ENCODE peak calls at places on chromosomes 1 and 21, in seven cellular contexts. O is endothelial cell of umbilical vein; E is H9; H is Karpas-422; Z is hepatocyte; C is CD8-positive, alpha-beta T cell; W is mesenchymal stem cell. I is an unnamed sample.

GRCh38 chr1:159938221-159938852 is 7.1 kb downstream of the IGSF9 start:
- DNase-seq in O (no peak), E (no peak), H (no peak), Z (peak; percentile 67), C (no peak), W (no peak), I (no peak)

GRCh38 chr1:174976436-174977107 is 23.2 kb upstream of the CACYBP start:
- DNase-seq in O (no peak), E (no peak), H (no peak), Z (no peak), C (no peak), W (peak; percentile 53), I (no peak)

GRCh38 chr1:41790351-41790750 is 128.4 kb downstream of the HIVEP3 start:
- DNase-seq in O (no peak), E (no peak), H (no peak), Z (no peak), C (no peak), W (no peak), I (no peak)

GRCh38 chr1:27568247-27569087 is 35.5 kb downstream of the AHDC1 start:
- DNase-seq in O (peak; percentile 91), E (peak; percentile 97), H (peak; percentile 98), Z (peak; percentile 99), C (peak; percentile 90), W (peak; percentile 91), I (peak; percentile 93)

GRCh38 chr1:208990456-208990855 is 593.1 kb upstream of the CAMK1G start:
- DNase-seq in O (no peak), E (no peak), H (no peak), Z (no peak), C (no peak), W (no peak), I (no peak)

GRCh38 chr21:25635310-25635709 is 3.7 kb upstream of the JAM2 start:
- DNase-seq in O (no peak), E (no peak), H (no peak), Z (no peak), C (no peak), W (no peak), I (no peak)

GRCh38 chr1:89499320-89499719 is 25.3 kb upstream of the LRRC8B start:
- DNase-seq in O (no peak), E (no peak), H (no peak), Z (no peak), C (no peak), W (no peak), I (no peak)

GRCh38 chr1:231485029-231485784 is 43.3 kb upstream of the TSNAX start:
- DNase-seq in O (no peak), E (no peak), H (no peak), Z (no peak), C (no peak), W (no peak), I (no peak)

GRCh38 chr1:201459775-201460174 is 9.2 kb downstream of the PHLDA3 start:
- DNase-seq in O (no peak), E (no peak), H (no peak), Z (peak; percentile 3), C (no peak), W (no peak), I (no peak)

GRCh38 chr1:84665703-84666317 is 24.5 kb downstream of the SSX2IP start:
- DNase-seq in O (no peak), E (no peak), H (no peak), Z (no peak), C (no peak), W (no peak), I (no peak)

GRCh38 chr1:28343405-28343804 is 14.6 kb downstream of the MED18 start:
- DNase-seq in O (no peak), E (no peak), H (no peak), Z (no peak), C (no peak), W (peak; percentile 21), I (no peak)

GRCh38 chr1:9376886-9377333 is 84.2 kb downstream of the SPSB1 start:
- DNase-seq in O (peak; percentile 68), E (no peak), H (no peak), Z (no peak), C (no peak), W (peak; percentile 94), I (no peak)

GRCh38 chr1:21305900-21306189 is 15.6 kb upstream of the ECE1 start:
- DNase-seq in O (no peak), E (no peak), H (no peak), Z (no peak), C (no peak), W (no peak), I (no peak)

GRCh38 chr21:37704751-37705150 is 211.5 kb downstream of the KCNJ6 start:
- DNase-seq in O (no peak), E (no peak), H (no peak), Z (no peak), C (no peak), W (no peak), I (no peak)

GRCh38 chr21:46084709-46085108 is 13.2 kb upstream of the COL6A2 start:
- DNase-seq in O (no peak), E (peak; percentile 21), H (no peak), Z (no peak), C (peak; percentile 5), W (no peak), I (no peak)

GRCh38 chr1:206631085-206631509 is 4.2 kb upstream of the DYRK3 start:
- DNase-seq in O (peak; percentile 83), E (peak; percentile 93), H (peak; percentile 93), Z (peak; percentile 74), C (no peak), W (peak; percentile 94), I (peak; percentile 96)

GRCh38 chr1:65762081-65762862 is 30.4 kb upstream of the PDE4B start:
- DNase-seq in O (no peak), E (peak; percentile 39), H (no peak), Z (peak; percentile 4), C (no peak), W (peak; percentile 7), I (peak; percentile 37)

GRCh38 chr1:27406354-27406665 is 13.9 kb downstream of the GPR3 start:
- DNase-seq in O (no peak), E (no peak), H (no peak), Z (no peak), C (no peak), W (no peak), I (no peak)

DNA sequence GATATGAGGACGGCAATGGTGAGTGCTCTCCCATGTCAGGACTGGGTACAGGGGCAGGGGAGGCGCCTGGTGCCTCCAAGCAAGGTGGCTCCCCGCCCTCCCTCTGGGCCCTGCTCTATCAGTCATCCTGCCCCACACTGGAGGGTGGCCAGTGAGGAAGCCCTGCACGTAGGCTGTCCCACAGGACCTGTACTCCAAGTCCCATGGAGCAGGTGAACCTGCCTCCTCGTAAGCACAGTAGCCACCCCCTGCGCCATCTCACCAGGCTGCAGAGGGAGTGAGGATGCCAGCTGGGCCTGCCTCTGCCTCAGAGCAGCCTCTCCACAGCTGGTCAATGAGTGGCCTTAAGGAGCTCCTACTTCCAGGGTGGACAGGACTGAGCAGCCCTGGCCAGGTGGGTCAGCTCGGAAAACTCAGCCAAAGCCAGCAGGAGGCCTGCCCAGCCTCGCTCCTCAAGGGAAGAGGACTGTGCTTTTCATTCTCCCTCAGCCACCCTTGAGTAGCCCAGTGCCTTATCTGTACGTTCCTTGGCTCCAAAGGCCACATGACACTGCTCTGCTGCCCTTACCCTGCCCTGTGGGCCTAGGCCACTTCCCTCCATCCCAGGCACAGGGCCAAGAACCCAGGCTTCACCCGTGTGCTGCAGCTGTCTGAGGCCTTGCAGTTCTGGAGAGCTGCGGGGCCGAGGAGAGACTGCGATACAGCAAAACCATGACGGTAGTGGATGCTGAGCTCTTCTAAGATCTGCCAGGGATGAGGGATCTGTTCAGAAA is 39.6 kb downstream of the SLC45A1 start:
- DNase-seq in O (no peak), E (no peak), H (no peak), Z (no peak), C (no peak), W (no peak), I (no peak)
- H3K27ac ChIP-seq in O (no peak overlapping the region), E (no peak overlapping the region), H (no peak overlapping the region), Z (no peak overlapping the region), C (no peak overlapping the region), W (no peak overlapping the region), I (no peak overlapping the region)

DNA sequence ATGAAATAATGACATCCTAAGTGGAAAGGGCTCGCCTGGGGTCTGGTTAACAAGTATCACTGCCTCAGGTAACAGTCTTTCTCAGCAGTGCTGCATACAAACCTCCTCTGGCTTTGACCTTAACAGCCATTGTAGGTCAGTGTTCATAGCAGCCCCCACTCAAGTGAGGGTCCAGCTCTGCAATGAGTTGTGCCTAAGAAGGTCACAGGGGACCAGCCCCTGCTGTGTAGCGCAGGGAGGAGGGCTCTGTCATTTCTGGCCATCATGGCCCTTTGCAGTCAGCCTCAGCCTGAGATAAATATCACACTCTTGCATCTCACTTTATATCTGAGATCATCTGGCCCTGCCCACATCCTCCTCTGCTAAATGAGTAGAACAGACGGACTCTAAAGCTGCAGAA is 18.1 kb upstream of the MYSM1 start:
- DNase-seq in O (no peak), E (no peak), H (no peak), Z (no peak), C (peak; percentile 35), W (no peak), I (no peak)
- H3K4me1 ChIP-seq in O (peaks cover 31% of the 10 kb centered on the region), E (no peaks in the 10 kb centered on the region), H (no peaks in the 10 kb centered on the region), Z (no peaks in the 10 kb centered on the region), C (peaks cover 15% of the 10 kb centered on the region), W (peaks cover 1% of the 10 kb centered on the region), I (no peaks in the 10 kb centered on the region)

DNA sequence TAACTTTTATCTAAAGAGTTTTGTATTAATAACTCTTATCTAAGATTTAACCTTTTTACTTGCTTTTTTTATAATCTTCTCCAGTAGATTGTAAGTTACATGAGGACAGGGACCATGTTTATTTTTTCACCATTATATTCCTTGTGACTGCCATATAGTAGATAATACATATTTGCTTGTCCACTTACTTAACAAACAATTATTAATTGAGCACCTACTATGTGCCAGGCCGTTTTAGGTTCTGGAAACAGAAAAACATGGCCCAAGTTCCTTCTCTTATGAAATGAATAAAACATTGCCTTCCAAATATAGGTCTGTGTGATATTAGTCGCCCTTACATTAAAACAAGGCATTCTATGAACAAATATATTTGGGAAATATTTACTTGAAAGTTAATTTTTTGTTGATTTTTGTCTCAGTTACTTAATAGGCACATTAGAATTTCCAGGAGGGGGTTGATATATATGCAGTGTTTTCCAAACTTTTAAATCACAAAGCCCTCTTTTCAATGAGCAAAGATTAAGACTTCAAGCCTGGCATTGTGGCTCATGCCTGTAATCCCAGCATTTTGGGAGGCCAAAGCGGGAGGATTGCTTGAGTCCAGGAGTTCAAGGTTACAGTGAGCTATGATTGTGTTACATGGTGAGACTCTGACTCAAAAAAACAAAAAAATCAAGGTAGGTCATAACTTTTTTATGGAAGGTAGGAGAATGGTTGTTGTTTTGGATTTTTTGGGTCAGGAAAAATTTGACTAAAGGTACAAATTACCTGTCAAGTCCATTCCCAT is 22.7 kb downstream of the CDKN2C start:
- DNase-seq in O (no peak), E (no peak), H (peak; percentile 17), Z (no peak), C (no peak), W (no peak), I (no peak)
- H3K27ac ChIP-seq in O (no peak overlapping the region), E (no peak overlapping the region), H (no peak overlapping the region), Z (no peak overlapping the region), C (no peak overlapping the region), W (no peak overlapping the region), I (no peak overlapping the region)

DNA sequence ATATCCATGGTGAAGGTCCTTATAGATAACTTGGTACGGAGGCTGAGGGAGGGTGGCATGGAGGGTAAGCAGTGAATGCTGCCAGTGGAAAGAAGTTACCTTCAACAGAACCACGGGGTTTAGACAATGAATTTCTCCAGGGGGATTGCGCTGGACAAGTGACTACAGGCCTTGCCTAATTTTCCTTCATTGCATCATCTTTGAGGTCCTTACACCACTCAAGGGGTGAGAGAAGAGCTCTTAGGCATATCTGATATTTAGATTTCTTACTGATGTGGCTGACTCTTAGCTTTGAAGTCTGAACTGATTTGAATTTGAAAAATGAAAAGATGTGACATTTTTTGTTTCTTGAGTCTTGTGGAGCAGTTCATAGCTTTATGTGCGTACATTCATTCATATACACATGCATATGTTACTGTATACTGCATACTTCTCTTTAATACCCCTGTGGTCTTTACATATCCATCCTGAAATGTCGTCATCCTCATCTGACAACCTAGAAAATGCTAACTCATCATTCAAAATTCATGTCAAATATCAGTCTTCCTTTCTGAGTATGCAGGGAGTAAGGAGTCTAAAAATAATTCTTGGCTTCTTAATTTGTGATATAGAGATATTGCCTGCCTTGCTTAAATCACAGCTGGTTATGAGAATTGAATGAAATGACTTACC is 63.6 kb downstream of the DNM3 start:
- DNase-seq in O (no peak), E (no peak), H (no peak), Z (no peak), C (no peak), W (no peak), I (no peak)
- H3K4me1 ChIP-seq in O (no peaks in the 10 kb centered on the region), E (peaks cover 6% of the 10 kb centered on the region), H (no peaks in the 10 kb centered on the region), Z (no peaks in the 10 kb centered on the region), C (no peaks in the 10 kb centered on the region), W (peaks cover 2% of the 10 kb centered on the region), I (peaks cover 28% of the 10 kb centered on the region)